ENCODE peak calls at places on chromosome X, in seven cellular contexts. F, G, E, T, R, S and U are unnamed samples.

GRCh38 chrX:11953615-11954014 is 184.7 kb upstream of the FRMPD4 start:
- DNase-seq in F (no peak), G (no peak), E (no peak), T (no peak), R (peak; percentile 57), S (no peak), U (peak; percentile 99)

GRCh38 chrX:137040113-137040794 is 6.5 kb upstream of the GPR101 start:
- DNase-seq in F (no peak), G (no peak), E (no peak), T (no peak), R (no peak), S (no peak), U (no peak)

GRCh38 chrX:82141942-82142341 is 940.0 kb downstream of the SH3BGRL start:
- DNase-seq in F (no peak), G (no peak), E (no peak), T (no peak), R (no peak), S (no peak), U (peak; percentile 14)

GRCh38 chrX:152904151-152905080 is 6.5 kb downstream of the ZNF185 start:
- DNase-seq in F (no peak), G (no peak), E (peak; percentile 47), T (no peak), R (peak; percentile 68), S (peak; percentile 12), U (peak; percentile 79)

GRCh38 chrX:56788717-56789122 is 59.7 kb downstream of the NBDY start:
- DNase-seq in F (no peak), G (no peak), E (peak; percentile 75), T (no peak), R (no peak), S (peak; percentile 50), U (no peak)

GRCh38 chrX:65723706-65724105 is 56.3 kb downstream of the MSN start:
- DNase-seq in F (no peak), G (no peak), E (peak; percentile 24), T (no peak), R (peak; percentile 14), S (no peak), U (no peak)

GRCh38 chrX:105837227-105837626 is 14.9 kb downstream of the NRK start:
- DNase-seq in F (no peak), G (no peak), E (no peak), T (no peak), R (peak; percentile 74), S (no peak), U (peak; percentile 94)

GRCh38 chrX:54819201-54819600 is 11.7 kb downstream of the MAGED2 start:
- DNase-seq in F (no peak), G (no peak), E (no peak), T (no peak), R (no peak), S (no peak), U (peak; percentile 6)

GRCh38 chrX:39017716-39018115 is 216.5 kb downstream of the MID1IP1 start:
- DNase-seq in F (no peak), G (no peak), E (no peak), T (no peak), R (no peak), S (no peak), U (no peak)

GRCh38 chrX:106791495-106791894 is 11.0 kb upstream of the TBC1D8B start:
- DNase-seq in F (no peak), G (no peak), E (no peak), T (no peak), R (peak; percentile 22), S (no peak), U (no peak)

GRCh38 chrX:10101269-10101668 is 55.5 kb upstream of the CLCN4 start:
- DNase-seq in F (no peak), G (no peak), E (no peak), T (no peak), R (no peak), S (no peak), U (peak; percentile 62)

GRCh38 chrX:84721416-84721815 is 219.2 kb upstream of the HDX start:
- DNase-seq in F (no peak), G (no peak), E (no peak), T (no peak), R (no peak), S (no peak), U (no peak)

GRCh38 chrX:103276581-103277002 is at the start of gene TCEAL5:
- DNase-seq in F (no peak), G (no peak), E (no peak), T (no peak), R (no peak), S (no peak), U (no peak)

GRCh38 chrX:17674611-17675010 is 62.7 kb upstream of the SCML1 start:
- DNase-seq in F (no peak), G (no peak), E (no peak), T (no peak), R (no peak), S (no peak), U (peak; percentile 52)

GRCh38 chrX:18390941-18391538 is 34.4 kb upstream of the CDKL5 start:
- DNase-seq in F (peak; percentile 2), G (peak; percentile 1), E (peak; percentile 65), T (no peak), R (peak; percentile 52), S (peak; percentile 39), U (peak; percentile 42)

GRCh38 chrX:44459501-44459900 is 83.2 kb downstream of the FUNDC1 start:
- DNase-seq in F (no peak), G (no peak), E (no peak), T (no peak), R (peak; percentile 87), S (no peak), U (peak; percentile 49)

GRCh38 chrX:16516473-16516872 is 133.5 kb upstream of the S100G start:
- DNase-seq in F (no peak), G (no peak), E (no peak), T (no peak), R (no peak), S (no peak), U (peak; percentile 18)

GRCh38 chrX:79081895-79082512 is 62.5 kb upstream of the GPR174 start:
- DNase-seq in F (no peak), G (no peak), E (no peak), T (no peak), R (peak; percentile 29), S (peak; percentile 1), U (peak; percentile 26)

GRCh38 chrX:133980406-133980805 is 5.0 kb downstream of the GPC3 start:
- DNase-seq in F (no peak), G (no peak), E (no peak), T (no peak), R (no peak), S (no peak), U (no peak)

GRCh38 chrX:40996886-40997530 is 88.2 kb upstream of the USP9X start:
- DNase-seq in F (no peak), G (no peak), E (no peak), T (no peak), R (peak; percentile 70), S (no peak), U (peak; percentile 71)